ENCODE peak calls at places on chromosomes 12 and 14, in eight cellular contexts. X is hepatocyte, Q is fibroblast of lung, W is GM23338, L is spleen, N is PC-9, Z is upper lobe of left lung, P is heart right ventricle. M is an unnamed sample.

GRCh38 chr14:52895000-52895399 is 55.9 kb downstream of the FERMT2 start:
- DNase-seq in X (no peak), Q (peak), W (no peak), L (no peak), N (no peak), Z (no peak), P (no peak), M (no peak)

GRCh38 chr12:75750950-75751349 is 239.5 kb upstream of the KRR1 start:
- DNase-seq in X (peak), Q (peak), W (no peak), L (no peak), N (no peak), Z (no peak), P (no peak), M (no peak)

GRCh38 chr12:30047499-30048262 is 263.9 kb upstream of the TMTC1 start:
- DNase-seq in X (no peak), Q (peak), W (no peak), L (no peak), N (no peak), Z (no peak), P (no peak), M (no peak)

GRCh38 chr12:55712700-55713415 is 3.0 kb upstream of the BLOC1S1 start:
- DNase-seq in X (no peak), Q (no peak), W (no peak), L (peak), N (no peak), Z (no peak), P (no peak), M (no peak)

GRCh38 chr12:108530141-108530540 is 15.1 kb downstream of the FICD start:
- DNase-seq in X (no peak), Q (no peak), W (no peak), L (no peak), N (no peak), Z (no peak), P (no peak), M (no peak)

GRCh38 chr14:102770147-102770909 is 6.9 kb upstream of the TRAF3 start:
- DNase-seq in X (no peak), Q (no peak), W (no peak), L (peak), N (no peak), Z (no peak), P (no peak), M (no peak)

GRCh38 chr14:77882098-77882497 is 82.2 kb downstream of the ADCK1 start:
- DNase-seq in X (peak), Q (no peak), W (no peak), L (peak), N (no peak), Z (no peak), P (peak), M (no peak)

GRCh38 chr12:53231859-53232640 is at the start of gene RARG:
- DNase-seq in X (peak), Q (peak), W (peak), L (peak), N (peak), Z (peak), P (no peak), M (no peak)

GRCh38 chr14:105294142-105294597 is 6.6 kb downstream of the BRF1 start:
- DNase-seq in X (no peak), Q (peak), W (no peak), L (peak), N (no peak), Z (no peak), P (peak), M (no peak)

GRCh38 chr12:4421590-4422031 is 24.0 kb downstream of the FGF6 start:
- DNase-seq in X (peak), Q (peak), W (peak), L (no peak), N (no peak), Z (no peak), P (peak), M (no peak)

GRCh38 chr12:40224439-40225291 is at the start of gene LRRK2:
- DNase-seq in X (peak), Q (peak), W (peak), L (peak), N (no peak), Z (peak), P (peak), M (peak)

GRCh38 chr14:73267474-73267873 is 30.2 kb downstream of the PAPLN start:
- DNase-seq in X (no peak), Q (no peak), W (no peak), L (no peak), N (no peak), Z (no peak), P (no peak), M (no peak)

GRCh38 chr12:120528861-120529525 is at the start of gene COQ5:
- DNase-seq in X (peak), Q (peak), W (peak), L (peak), N (peak), Z (peak), P (peak), M (peak)

GRCh38 chr14:77340389-77340788 is 19.6 kb downstream of the GSTZ1 start:
- DNase-seq in X (no peak), Q (no peak), W (no peak), L (no peak), N (no peak), Z (no peak), P (no peak), M (no peak)

GRCh38 chr12:3987571-3987970 is 114.4 kb upstream of the PARP11 start:
- DNase-seq in X (no peak), Q (no peak), W (no peak), L (no peak), N (no peak), Z (no peak), P (no peak), M (no peak)

GRCh38 chr12:92129609-92130008 is 16.0 kb downstream of the BTG1 start:
- DNase-seq in X (no peak), Q (no peak), W (no peak), L (no peak), N (no peak), Z (no peak), P (no peak), M (no peak)

GRCh38 chr12:92128612-92129011 is 17.0 kb downstream of the BTG1 start:
- DNase-seq in X (no peak), Q (no peak), W (no peak), L (no peak), N (no peak), Z (no peak), P (no peak), M (no peak)

GRCh38 chr12:92133166-92133565 is 12.5 kb downstream of the BTG1 start:
- DNase-seq in X (no peak), Q (peak), W (no peak), L (no peak), N (no peak), Z (no peak), P (no peak), M (no peak)

GRCh38 chr12:92132282-92132681 is 13.4 kb downstream of the BTG1 start:
- DNase-seq in X (no peak), Q (no peak), W (no peak), L (no peak), N (no peak), Z (no peak), P (no peak), M (no peak)

DNA sequence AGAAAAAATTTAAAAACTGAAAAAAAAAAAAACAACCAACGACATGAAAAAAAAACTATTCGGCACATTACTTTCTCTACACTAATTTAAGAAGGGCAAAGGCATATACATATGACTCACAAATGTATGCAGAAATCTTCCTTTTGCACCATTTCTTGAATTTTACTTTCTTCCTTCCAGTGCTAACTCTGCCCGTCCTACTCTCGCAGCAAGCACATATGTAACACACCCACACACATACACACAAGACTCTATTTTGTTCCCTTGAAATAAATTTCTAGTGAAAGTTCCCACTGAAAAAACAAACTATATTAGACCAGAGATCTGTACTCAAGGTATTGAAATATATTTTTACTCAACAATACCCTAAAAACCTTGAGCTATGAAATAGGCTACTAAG is 14.6 kb downstream of the BTG1 start:
- DNase-seq in X (no peak), Q (no peak), W (no peak), L (no peak), N (no peak), Z (no peak), P (no peak), M (no peak)
- H3K4me3 ChIP-seq in X (no peak), Q (no peak), W (no peak), L (no peak), N (no peak), Z (no peak), P (no peak), M (no peak)

GRCh38 chr12:105335856-105336255 is 5.4 kb downstream of the C12orf75 start:
- DNase-seq in X (no peak), Q (no peak), W (no peak), L (no peak), N (no peak), Z (no peak), P (no peak), M (no peak)
- H3K27ac ChIP-seq in X (peak), Q (no peak), W (no peak), L (no peak), N (no peak), Z (no peak), P (no peak), M (no peak)

DNA sequence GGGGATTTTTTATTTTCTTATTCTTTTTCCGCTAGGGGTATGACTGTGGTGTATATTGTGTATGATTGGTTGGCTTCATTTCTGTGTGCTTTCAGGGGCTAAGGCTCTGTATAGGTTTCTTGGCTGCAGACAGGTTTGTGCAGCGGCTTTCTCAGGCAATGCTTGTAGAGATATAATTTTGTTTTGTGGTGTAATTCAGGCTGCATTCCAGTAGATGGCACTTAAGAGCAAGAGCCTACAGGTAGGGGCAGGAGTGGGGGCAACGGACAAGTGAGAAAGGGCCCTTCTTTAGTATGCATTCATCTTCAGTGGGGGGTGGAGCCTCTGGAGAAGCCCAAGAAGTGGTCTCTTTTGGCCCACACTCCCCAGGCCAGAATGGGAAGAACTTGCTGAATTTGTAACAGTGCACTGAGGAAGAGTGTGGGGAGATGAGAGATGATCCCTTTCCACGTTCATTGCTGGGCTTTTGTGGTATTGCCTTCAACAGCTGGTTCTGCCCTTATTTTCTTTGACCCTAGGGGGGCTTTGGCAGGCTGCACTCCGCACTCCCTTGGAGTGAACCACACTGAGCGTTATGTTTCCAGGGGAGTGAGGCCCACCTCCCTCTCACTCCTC is 78.6 kb downstream of the IFNG-AS1 start:
- DNase-seq in X (no peak), Q (no peak), W (peak), L (no peak), N (no peak), Z (no peak), P (no peak), M (no peak)
- TF ChIP-seq CTCF in X (no peak), Q (peak), W (peak), L (no peak), N (peak), Z (no peak), P (peak), M (peak)

GRCh38 chr12:130226771-130227170 is 64.5 kb downstream of the FZD10 start:
- DNase-seq in X (no peak), Q (no peak), W (no peak), L (no peak), N (no peak), Z (no peak), P (no peak), M (no peak)
- H3K4me3 ChIP-seq in X (no peak), Q (no peak), W (no peak), L (no peak), N (no peak), Z (no peak), P (no peak), M (no peak)

M was measured in RWPE2.